ENCODE peak calls at places on chromosome 4, in four cellular contexts. One of them, this sample, is unnamed.

GRCh38 chr4:2939383-2940243 is 23.6 kb downstream of the NOP14 start:
- DNase-seq in A549: no peak
- DNase-seq in GM12878: no peak
- DNase-seq in K562: no peak
- DNase-seq in this sample: no peak

GRCh38 chr4:28354874-28355273 is 1494.2 kb downstream of the STIM2 start:
- DNase-seq in A549: no peak
- DNase-seq in GM12878: no peak
- DNase-seq in K562: no peak
- DNase-seq in this sample: no peak

GRCh38 chr4:32148120-32148666 is 1428.0 kb downstream of the PCDH7 start:
- DNase-seq in A549: no peak
- DNase-seq in GM12878: no peak
- DNase-seq in K562: no peak
- DNase-seq in this sample: no peak

GRCh38 chr4:121330180-121330665 is 50.6 kb downstream of the QRFPR start:
- DNase-seq in A549: no peak
- DNase-seq in GM12878: no peak
- DNase-seq in K562: no peak
- DNase-seq in this sample: no peak

GRCh38 chr4:114229721-114230120 is 250.3 kb upstream of the ARSJ start:
- DNase-seq in A549: no peak
- DNase-seq in GM12878: no peak
- DNase-seq in K562: no peak
- DNase-seq in this sample: no peak

GRCh38 chr4:1512738-1513660 is 106.8 kb upstream of the NKX1-1 start:
- DNase-seq in A549: peak; percentile 25
- DNase-seq in GM12878: no peak
- DNase-seq in K562: peak; percentile 72
- DNase-seq in this sample: no peak

GRCh38 chr4:70815370-70815769 is 24.3 kb downstream of the GRSF1 start:
- DNase-seq in A549: no peak
- DNase-seq in GM12878: no peak
- DNase-seq in K562: no peak
- DNase-seq in this sample: no peak

GRCh38 chr4:26826721-26827120 is 33.9 kb upstream of the STIM2 start:
- DNase-seq in A549: no peak
- DNase-seq in GM12878: peak; percentile 72
- DNase-seq in K562: no peak
- DNase-seq in this sample: peak; percentile 59

GRCh38 chr4:114087596-114088230 is 108.3 kb upstream of the ARSJ start:
- DNase-seq in A549: no peak
- DNase-seq in GM12878: no peak
- DNase-seq in K562: no peak
- DNase-seq in this sample: peak; percentile 87

GRCh38 chr4:104649631-104650030 is 154.9 kb upstream of the CXXC4 start:
- DNase-seq in A549: no peak
- DNase-seq in GM12878: no peak
- DNase-seq in K562: no peak
- DNase-seq in this sample: no peak

GRCh38 chr4:177728361-177729152 is 286.3 kb upstream of the AGA start:
- DNase-seq in A549: no peak
- DNase-seq in GM12878: no peak
- DNase-seq in K562: no peak
- DNase-seq in this sample: no peak

GRCh38 chr4:189414021-189414420 is 526.7 kb upstream of the FRG1 start:
- DNase-seq in A549: no peak
- DNase-seq in GM12878: no peak
- DNase-seq in K562: no peak
- DNase-seq in this sample: no peak

GRCh38 chr4:110414590-110414989 is 61.4 kb upstream of the ENPEP start:
- DNase-seq in A549: no peak
- DNase-seq in GM12878: no peak
- DNase-seq in K562: no peak
- DNase-seq in this sample: no peak

GRCh38 chr4:76896731-76897521 is 1.0 kb downstream of the SOWAHB start:
- DNase-seq in A549: peak; percentile 19
- DNase-seq in GM12878: no peak
- DNase-seq in K562: no peak
- DNase-seq in this sample: peak; percentile 18

GRCh38 chr4:113899260-113900177 is 79.9 kb downstream of the ARSJ start:
- DNase-seq in A549: no peak
- DNase-seq in GM12878: peak; percentile 45
- DNase-seq in K562: no peak
- DNase-seq in this sample: no peak

GRCh38 chr4:3773552-3774001 is 7.4 kb downstream of the ADRA2C start:
- DNase-seq in A549: no peak
- DNase-seq in GM12878: no peak
- DNase-seq in K562: no peak
- DNase-seq in this sample: no peak

GRCh38 chr4:168483786-168484185 is 3.5 kb upstream of the DDX60L start:
- DNase-seq in A549: no peak
- DNase-seq in GM12878: no peak
- DNase-seq in K562: no peak
- DNase-seq in this sample: peak; percentile 66

GRCh38 chr4:136742330-136742729 is 790.0 kb downstream of the PCDH18 start:
- DNase-seq in A549: no peak
- DNase-seq in GM12878: no peak
- DNase-seq in K562: no peak
- DNase-seq in this sample: peak; percentile 75

GRCh38 chr4:139209470-139210063 is 32.5 kb upstream of the ELF2 start:
- DNase-seq in A549: no peak
- DNase-seq in GM12878: no peak
- DNase-seq in K562: no peak
- DNase-seq in this sample: no peak

GRCh38 chr4:139207247-139207646 is 30.2 kb upstream of the ELF2 start:
- DNase-seq in A549: no peak
- DNase-seq in GM12878: no peak
- DNase-seq in K562: no peak
- DNase-seq in this sample: no peak

GRCh38 chr4:139210486-139210885 is 33.5 kb upstream of the ELF2 start:
- DNase-seq in A549: no peak
- DNase-seq in GM12878: no peak
- DNase-seq in K562: no peak
- DNase-seq in this sample: no peak

GRCh38 chr4:139208404-139208945 is 31.5 kb upstream of the ELF2 start:
- DNase-seq in A549: no peak
- DNase-seq in GM12878: no peak
- DNase-seq in K562: no peak
- DNase-seq in this sample: peak; percentile 91

GRCh38 chr4:139207873-139208403 is 30.9 kb upstream of the ELF2 start:
- DNase-seq in A549: no peak
- DNase-seq in GM12878: no peak
- DNase-seq in K562: no peak
- DNase-seq in this sample: peak; percentile 6
- TF ChIP-seq ELK1 in A549: no peak
- TF ChIP-seq ELK1 in GM12878: no peak
- TF ChIP-seq ELK1 in K562: no peak
- TF ChIP-seq ELK1 in this sample: no peak

GRCh38 chr4:101356928-101357327 is 9.6 kb upstream of the PPP3CA start:
- DNase-seq in A549: peak; percentile 28
- DNase-seq in GM12878: no peak
- DNase-seq in K562: no peak
- DNase-seq in this sample: peak; percentile 95

GRCh38 chr4:101355767-101356702 is 8.7 kb upstream of the PPP3CA start:
- DNase-seq in A549: peak; percentile 41
- DNase-seq in GM12878: no peak
- DNase-seq in K562: no peak
- DNase-seq in this sample: peak; percentile 92

GRCh38 chr4:101355246-101355645 is 7.9 kb upstream of the PPP3CA start:
- DNase-seq in A549: no peak
- DNase-seq in GM12878: no peak
- DNase-seq in K562: no peak
- DNase-seq in this sample: no peak

GRCh38 chr4:101357751-101358150 is 10.4 kb upstream of the PPP3CA start:
- DNase-seq in A549: no peak
- DNase-seq in GM12878: no peak
- DNase-seq in K562: no peak
- DNase-seq in this sample: peak; percentile 28
- TF ChIP-seq ELK1 in A549: no peak
- TF ChIP-seq ELK1 in GM12878: no peak
- TF ChIP-seq ELK1 in K562: no peak
- TF ChIP-seq ELK1 in this sample: no peak

DNA sequence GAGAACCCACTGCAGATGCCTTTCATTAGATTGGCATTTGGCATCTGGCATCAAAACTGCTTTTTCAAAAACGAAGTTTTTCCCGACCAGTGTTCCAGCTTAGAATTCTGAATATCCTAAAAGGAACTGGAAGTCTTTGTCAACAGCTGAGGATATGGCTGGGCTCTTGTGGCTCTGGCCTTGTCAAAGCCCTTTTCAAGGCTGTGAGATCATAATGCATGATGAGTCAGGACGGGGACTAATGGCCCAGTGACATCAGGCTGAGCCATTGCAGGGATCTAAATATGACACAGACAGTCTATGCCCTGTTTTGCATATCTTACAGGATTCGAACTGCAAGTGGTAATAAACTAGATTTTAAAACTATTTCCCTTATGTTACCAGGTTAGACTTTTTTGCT is 306.4 kb downstream of the PTTG2 start:
- DNase-seq in A549: no peak
- DNase-seq in GM12878: no peak
- DNase-seq in K562: peak; percentile 33
- DNase-seq in this sample: peak; percentile 48
- TF ChIP-seq ELK1 in A549: no peak
- TF ChIP-seq ELK1 in GM12878: no peak
- TF ChIP-seq ELK1 in K562: no peak
- TF ChIP-seq ELK1 in this sample: no peak

GRCh38 chr4:23278845-23279244 is 586.1 kb downstream of the GBA3 start:
- DNase-seq in A549: no peak
- DNase-seq in GM12878: no peak
- DNase-seq in K562: no peak
- DNase-seq in this sample: no peak
- TF ChIP-seq ELK1 in A549: no peak
- TF ChIP-seq ELK1 in GM12878: no peak
- TF ChIP-seq ELK1 in K562: no peak
- TF ChIP-seq ELK1 in this sample: no peak

DNA sequence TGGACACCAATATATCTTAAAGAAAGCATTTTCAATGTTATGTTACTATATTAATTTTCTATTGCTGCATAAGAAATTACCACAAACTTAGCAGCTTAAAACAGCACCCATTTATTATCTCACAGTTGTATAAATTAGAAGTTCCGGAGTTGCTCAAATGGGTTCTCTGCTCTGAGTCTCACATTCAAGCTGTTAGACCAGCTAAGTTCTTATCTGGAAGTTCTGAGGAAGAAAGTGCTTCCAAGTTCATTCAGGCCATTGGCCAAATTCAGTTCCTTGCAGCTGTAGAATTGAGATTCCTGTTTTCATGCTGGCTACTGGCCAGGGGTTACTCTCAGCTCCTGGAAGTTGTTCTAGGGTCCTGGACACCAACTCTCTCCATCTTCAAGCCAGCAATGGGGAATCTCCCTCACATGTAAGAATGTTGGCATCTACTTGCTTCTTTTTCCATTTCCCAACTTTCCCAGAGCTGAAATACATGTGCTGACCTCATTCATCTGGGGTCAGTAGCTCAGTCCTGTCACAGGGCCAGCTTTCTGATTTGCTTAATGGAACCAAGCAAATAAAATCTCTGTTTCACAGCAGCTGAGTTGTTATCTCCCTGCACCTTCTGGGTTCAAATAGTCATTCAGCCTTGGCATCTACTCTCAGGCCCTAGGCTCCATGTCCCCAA is 99.6 kb upstream of the INTU start:
- DNase-seq in A549: no peak
- DNase-seq in GM12878: no peak
- DNase-seq in K562: peak; percentile 32
- DNase-seq in this sample: peak; percentile 17
- TF ChIP-seq ELK1 in A549: no peak
- TF ChIP-seq ELK1 in GM12878: no peak
- TF ChIP-seq ELK1 in K562: no peak
- TF ChIP-seq ELK1 in this sample: no peak

DNA sequence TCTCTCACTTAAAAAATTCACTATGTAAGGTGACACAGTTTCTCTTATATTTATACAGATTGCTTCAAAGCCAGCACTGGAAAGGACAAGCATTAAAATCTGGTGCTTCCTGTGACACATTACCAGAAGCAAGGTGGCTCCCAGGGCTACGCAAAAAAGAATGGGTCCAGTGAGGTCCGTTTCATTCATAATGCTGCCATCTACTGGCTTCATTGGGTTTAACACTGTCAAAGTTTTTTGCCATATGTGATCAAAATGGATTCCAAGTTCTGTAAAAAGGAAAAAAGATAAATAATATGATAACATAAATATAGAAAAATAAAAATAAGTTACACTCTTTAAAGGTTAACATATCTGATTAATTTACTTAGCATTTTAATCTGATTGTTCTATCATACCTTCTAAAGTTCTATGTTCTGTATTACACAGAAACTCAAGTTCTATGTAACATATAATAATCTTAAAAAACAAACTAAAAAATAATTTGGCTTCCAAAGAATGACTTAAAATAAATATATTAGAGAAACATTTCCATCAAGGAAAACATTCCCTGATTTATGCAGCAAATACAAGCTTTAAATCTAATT is 22.1 kb downstream of the YIPF7 start:
- DNase-seq in A549: peak; percentile 15
- DNase-seq in GM12878: peak; percentile 12
- DNase-seq in K562: peak; percentile 39
- DNase-seq in this sample: peak; percentile 43
- TF ChIP-seq ELK1 in A549: no peak
- TF ChIP-seq ELK1 in GM12878: no peak
- TF ChIP-seq ELK1 in K562: no peak
- TF ChIP-seq ELK1 in this sample: no peak

GRCh38 chr4:139768913-139769312 is 103.3 kb downstream of the MGST2 start:
- DNase-seq in A549: no peak
- DNase-seq in GM12878: no peak
- DNase-seq in K562: peak; percentile 34
- DNase-seq in this sample: no peak

GRCh38 chr4:139767585-139767984 is 102.0 kb downstream of the MGST2 start:
- DNase-seq in A549: no peak
- DNase-seq in GM12878: no peak
- DNase-seq in K562: no peak
- DNase-seq in this sample: no peak

GRCh38 chr4:139769355-139769754 is 103.7 kb downstream of the MGST2 start:
- DNase-seq in A549: no peak
- DNase-seq in GM12878: no peak
- DNase-seq in K562: no peak
- DNase-seq in this sample: no peak

GRCh38 chr4:139768366-139768765 is 102.7 kb downstream of the MGST2 start:
- DNase-seq in A549: no peak
- DNase-seq in GM12878: no peak
- DNase-seq in K562: no peak
- DNase-seq in this sample: no peak

GRCh38 chr4:139767168-139767567 is 101.5 kb downstream of the MGST2 start:
- DNase-seq in A549: no peak
- DNase-seq in GM12878: no peak
- DNase-seq in K562: no peak
- DNase-seq in this sample: no peak
- TF ChIP-seq ELK1 in A549: no peak
- TF ChIP-seq ELK1 in GM12878: no peak
- TF ChIP-seq ELK1 in K562: no peak
- TF ChIP-seq ELK1 in this sample: no peak

This sample was measured in IMR-90.